ENCODE peak calls at places on chromosomes 7 and 10, in ten cellular contexts. B, L, F, W, H, I, A, D, R and E are unnamed samples.

GRCh38 chr10:92839191-92840085 is 8.9 kb upstream of the EXOC6 start:
- DNase-seq in H (peak), L (peak), I (no peak), A (peak), R (peak), W (peak), B (peak), F (peak), D (no peak), E (peak)

GRCh38 chr7:16978358-16979244 is 96.8 kb upstream of the AGR3 start:
- DNase-seq in W (no peak), R (no peak), B (no peak), H (no peak), F (peak), D (no peak), A (no peak), L (no peak), I (no peak), E (no peak)

GRCh38 chr10:48363617-48364355 is 57.3 kb downstream of the MAPK8 start:
- DNase-seq in F (peak), W (peak), A (peak), R (peak), H (peak), I (no peak), L (no peak), B (no peak), D (peak), E (peak)

GRCh38 chr10:130452096-130452495 is 315.9 kb downstream of the GLRX3 start:
- DNase-seq in L (no peak), R (no peak), D (no peak), B (no peak), A (no peak), F (no peak), H (no peak), W (no peak), I (no peak), E (peak)

GRCh38 chr7:112080974-112081373 is 125.2 kb downstream of the DOCK4 start:
- DNase-seq in I (no peak), B (no peak), R (peak), W (no peak), H (no peak), A (peak), D (no peak), L (no peak), F (peak), E (no peak)

GRCh38 chr7:81983421-81983820 is 213.6 kb upstream of the HGF start:
- DNase-seq in F (no peak), W (no peak), H (no peak), B (no peak), R (no peak), L (no peak), I (no peak), A (no peak), D (no peak), E (no peak)

GRCh38 chr7:99143853-99144672 is at the start of gene SMURF1:
- DNase-seq in I (peak), F (peak), R (peak), L (peak), B (peak), W (peak), H (peak), A (peak), D (peak), E (peak)

GRCh38 chr10:103231047-103231551 is 14.6 kb upstream of the RPEL1 start:
- DNase-seq in D (peak), F (peak), H (no peak), W (no peak), R (no peak), A (no peak), L (no peak), B (no peak), I (no peak), E (no peak)

GRCh38 chr10:7544203-7544602 is 122.6 kb downstream of the ITIH5 start:
- DNase-seq in A (no peak), F (no peak), H (no peak), L (no peak), W (no peak), D (no peak), R (no peak), I (peak), B (no peak), E (no peak)

GRCh38 chr7:98250789-98251188 is 1.2 kb downstream of the TECPR1 start:
- DNase-seq in L (peak), I (no peak), H (no peak), A (peak), B (no peak), D (no peak), W (no peak), F (no peak), R (peak), E (peak)

GRCh38 chr10:80530816-80531215 is 6.9 kb upstream of the SH2D4B start:
- DNase-seq in A (no peak), L (no peak), B (no peak), I (no peak), D (no peak), H (no peak), F (no peak), R (peak), W (no peak), E (no peak)

GRCh38 chr7:76191783-76192240 is 9.9 kb upstream of the SRRM3 start:
- DNase-seq in L (no peak), I (no peak), A (no peak), W (no peak), B (peak), F (peak), H (peak), R (peak), D (no peak), E (peak)

GRCh38 chr10:27745719-27746363 is at the start of gene MKX:
- DNase-seq in W (no peak), L (no peak), D (peak), R (peak), I (no peak), H (no peak), B (peak), A (no peak), F (peak), E (peak)

GRCh38 chr7:50303894-50304157 is 690 bp upstream of the IKZF1 start:
- DNase-seq in D (no peak), W (no peak), L (no peak), A (peak), H (no peak), B (no peak), F (no peak), I (no peak), R (no peak), E (no peak)

GRCh38 chr7:18936265-18936664 is 181.2 kb downstream of the TWIST1 start:
- DNase-seq in B (no peak), I (no peak), W (no peak), H (no peak), F (peak), R (no peak), A (no peak), L (no peak), D (no peak), E (no peak)

GRCh38 chr7:4633012-4633411 is 49.1 kb upstream of the FOXK1 start:
- DNase-seq in F (peak), A (no peak), D (no peak), L (no peak), I (no peak), R (peak), W (no peak), B (no peak), H (no peak), E (no peak)

GRCh38 chr10:35070521-35070920 is 19.6 kb downstream of the CUL2 start:
- DNase-seq in W (no peak), R (no peak), A (no peak), L (no peak), B (no peak), H (no peak), I (no peak), D (no peak), F (no peak), E (no peak)

GRCh38 chr10:71222541-71223364 is 10.4 kb downstream of the UNC5B start:
- DNase-seq in B (no peak), A (no peak), D (no peak), R (no peak), I (no peak), W (peak), H (peak), L (no peak), F (peak), E (peak)

GRCh38 chr10:26887611-26888215 is 27.0 kb upstream of the ABI1 start:
- DNase-seq in D (no peak), H (no peak), W (no peak), I (no peak), A (no peak), R (no peak), F (peak), B (no peak), L (no peak), E (no peak)

GRCh38 chr7:13279854-13280435 is 592.5 kb downstream of the ARL4A start:
- DNase-seq in F (peak), D (no peak), A (no peak), B (no peak), R (peak), L (no peak), I (no peak), H (no peak), W (no peak), E (no peak)

GRCh38 chr7:116525913-116526857 is 1.3 kb downstream of the CAV1 start:
- DNase-seq in A (peak), D (peak), R (peak), W (peak), I (peak), B (peak), H (peak), L (peak), F (peak), E (peak)

GRCh38 chr10:121845044-121845784 is 82.6 kb downstream of the ATE1 start:
- DNase-seq in L (no peak), B (no peak), F (no peak), A (no peak), R (peak), H (no peak), W (no peak), I (no peak), D (no peak), E (no peak)

GRCh38 chr10:128875030-128875744 is 591.9 kb upstream of the MGMT start:
- DNase-seq in F (peak), W (no peak), H (no peak), D (no peak), L (no peak), R (no peak), I (no peak), B (no peak), A (no peak), E (no peak)

GRCh38 chr7:16504019-16504418 is 22.6 kb upstream of the LRRC72 start:
- DNase-seq in L (no peak), A (no peak), H (no peak), I (no peak), B (no peak), D (no peak), W (no peak), R (no peak), F (peak), E (no peak)

GRCh38 chr7:138799336-138799965 is 1.5 kb upstream of the ATP6V0A4 start:
- DNase-seq in R (no peak), A (no peak), B (no peak), H (no peak), I (no peak), D (no peak), F (no peak), L (no peak), W (no peak), E (no peak)

GRCh38 chr10:97151307-97151914 is 34.3 kb downstream of the SLIT1 start:
- DNase-seq in D (no peak), A (no peak), F (no peak), H (no peak), I (no peak), R (no peak), L (no peak), W (no peak), B (no peak), E (no peak)

GRCh38 chr7:127717502-127718125 is 65.6 kb downstream of the SND1 start:
- DNase-seq in D (no peak), W (no peak), I (no peak), L (no peak), R (no peak), H (no peak), F (peak), B (no peak), A (no peak), E (no peak)

GRCh38 chr10:96269438-96270300 is 1.7 kb downstream of the BLNK start:
- DNase-seq in B (no peak), A (no peak), W (no peak), I (no peak), D (no peak), L (no peak), R (no peak), H (no peak), F (no peak), E (no peak)

GRCh38 chr10:95341716-95342130 is 50.9 kb upstream of the PDLIM1 start:
- DNase-seq in A (no peak), L (no peak), H (no peak), D (no peak), W (no peak), R (no peak), I (no peak), F (peak), B (no peak), E (no peak)

GRCh38 chr10:29495366-29495765 is 139.4 kb downstream of the SVIL start:
- DNase-seq in B (no peak), L (no peak), A (no peak), W (no peak), I (no peak), H (no peak), R (no peak), D (no peak), F (no peak), E (no peak)

GRCh38 chr7:155896531-155897263 is 84.4 kb upstream of the SHH start:
- DNase-seq in R (no peak), W (no peak), H (no peak), B (no peak), A (no peak), F (no peak), I (no peak), D (no peak), L (no peak), E (no peak)

GRCh38 chr10:75568721-75569120 is 137.3 kb downstream of the LRMDA start:
- DNase-seq in R (no peak), A (no peak), D (no peak), L (no peak), F (no peak), H (no peak), W (no peak), I (no peak), B (no peak), E (no peak)